ENCODE peak calls at places on chromosomes 13 and 19, in seven cellular contexts. J is mucosa of descending colon, A is foreskin fibroblast, M is IMR-90, E is heart left ventricle, L is fibroblast of lung, P is AG09309. X is an unnamed sample.

GRCh38 chr13:110138009-110138699 is 168.8 kb downstream of the COL4A1 start:
- DNase-seq in J (peak), A (peak), M (peak), E (peak), L (peak), P (no peak), X (peak)

GRCh38 chr13:18212873-18213272 is 968.8 kb downstream of the TUBA3C start:
- DNase-seq in J (no peak), A (peak), M (peak), E (no peak), L (no peak), P (no peak), X (no peak)

GRCh38 chr13:51729853-51730553 is 74.0 kb downstream of the DHRS12 start:
- DNase-seq in J (no peak), A (peak), M (peak), E (no peak), L (peak), P (peak), X (peak)

GRCh38 chr19:54850930-54851329 is 687 bp downstream of the KIR3DL2 start:
- DNase-seq in J (no peak), A (no peak), M (no peak), E (no peak), L (no peak), P (no peak), X (no peak)

GRCh38 chr13:44930280-44930679 is 59.0 kb downstream of the NUFIP1 start:
- DNase-seq in J (no peak), A (no peak), M (no peak), E (no peak), L (no peak), P (no peak), X (no peak)

GRCh38 chr13:106986033-106986484 is 418.1 kb upstream of the ARGLU1 start:
- DNase-seq in J (no peak), A (no peak), M (peak), E (no peak), L (peak), P (no peak), X (no peak)

GRCh38 chr13:101751488-101751887 is 299.0 kb downstream of the ITGBL1 start:
- DNase-seq in J (no peak), A (peak), M (peak), E (no peak), L (peak), P (peak), X (no peak)

GRCh38 chr19:38093587-38093986 is 130.4 kb downstream of the DPF1 start:
- DNase-seq in J (no peak), A (no peak), M (no peak), E (peak), L (no peak), P (no peak), X (no peak)

GRCh38 chr13:62040078-62040477 is 624.4 kb upstream of the PCDH20 start:
- DNase-seq in J (no peak), A (no peak), M (no peak), E (no peak), L (no peak), P (no peak), X (no peak)

GRCh38 chr19:55206664-55207500 is 2.4 kb downstream of the PTPRH start:
- DNase-seq in J (peak), A (peak), M (peak), E (peak), L (peak), P (peak), X (peak)

GRCh38 chr13:46332772-46333171 is 54.3 kb downstream of the RUBCNL start:
- DNase-seq in J (no peak), A (no peak), M (no peak), E (no peak), L (no peak), P (no peak), X (no peak)

GRCh38 chr13:34943675-34944634 is 1.9 kb downstream of the NBEA start:
- DNase-seq in J (no peak), A (no peak), M (no peak), E (no peak), L (no peak), P (no peak), X (no peak)

GRCh38 chr13:77291779-77292178 is 35.1 kb downstream of the MYCBP2 start:
- DNase-seq in J (no peak), A (no peak), M (no peak), E (no peak), L (no peak), P (no peak), X (no peak)

GRCh38 chr13:24008679-24009078 is 111.4 kb upstream of the C1QTNF9B start:
- DNase-seq in J (no peak), A (no peak), M (peak), E (no peak), L (peak), P (no peak), X (no peak)

GRCh38 chr13:85512421-85512820 is 286.8 kb downstream of the SLITRK6 start:
- DNase-seq in J (no peak), A (no peak), M (no peak), E (no peak), L (no peak), P (no peak), X (no peak)

GRCh38 chr13:30576528-30576927 is 41.2 kb upstream of the USPL1 start:
- DNase-seq in J (no peak), A (no peak), M (peak), E (peak), L (peak), P (no peak), X (no peak)

GRCh38 chr13:92175330-92175729 is 776.9 kb downstream of the GPC5 start:
- DNase-seq in J (no peak), A (peak), M (peak), E (peak), L (peak), P (no peak), X (no peak)

GRCh38 chr13:45331123-45331619 is 9.8 kb downstream of the TPT1 start:
- DNase-seq in J (no peak), A (no peak), M (no peak), E (no peak), L (no peak), P (no peak), X (no peak)

GRCh38 chr13:45178349-45179142 is 22.3 kb downstream of the KCTD4 start:
- DNase-seq in J (no peak), A (peak), M (peak), E (no peak), L (peak), P (no peak), X (no peak)

GRCh38 chr13:51341232-51341631 is 1.7 kb downstream of the SERPINE3 start:
- DNase-seq in J (no peak), A (no peak), M (no peak), E (no peak), L (no peak), P (no peak), X (no peak)

GRCh38 chr13:52711277-52711676 is 28.3 kb downstream of the CNMD start:
- DNase-seq in J (no peak), A (no peak), M (no peak), E (no peak), L (no peak), P (no peak), X (no peak)

GRCh38 chr13:41054212-41054877 is 7.0 kb upstream of the WBP4 start:
- DNase-seq in J (no peak), A (peak), M (peak), E (no peak), L (peak), P (peak), X (no peak)

GRCh38 chr19:51802775-51803174 is 7.8 kb downstream of the FPR3 start:
- DNase-seq in J (no peak), A (no peak), M (no peak), E (no peak), L (no peak), P (no peak), X (no peak)

GRCh38 chr19:10115392-10116084 is 4.0 kb downstream of the P2RY11 start:
- DNase-seq in J (peak), A (no peak), M (no peak), E (no peak), L (no peak), P (no peak), X (no peak)

GRCh38 chr19:13172335-13173128 is 22.3 kb downstream of the IER2 start:
- DNase-seq in J (peak), A (peak), M (peak), E (peak), L (peak), P (no peak), X (peak)

GRCh38 chr19:49954092-49954825 is 6.7 kb downstream of the SIGLEC11 start:
- DNase-seq in J (peak), A (peak), M (peak), E (no peak), L (no peak), P (no peak), X (no peak)

GRCh38 chr13:45718063-45718462 is 15.9 kb downstream of the CBY2 start:
- DNase-seq in J (no peak), A (peak), M (peak), E (no peak), L (peak), P (no peak), X (no peak)

GRCh38 chr13:28865312-28865711 is 45.2 kb downstream of the MTUS2 start:
- DNase-seq in J (no peak), A (no peak), M (no peak), E (no peak), L (no peak), P (no peak), X (no peak)

GRCh38 chr13:28867564-28867963 is 47.4 kb downstream of the MTUS2 start:
- DNase-seq in J (no peak), A (no peak), M (no peak), E (peak), L (no peak), P (no peak), X (no peak)

GRCh38 chr13:28865951-28866350 is 45.8 kb downstream of the MTUS2 start:
- DNase-seq in J (no peak), A (no peak), M (no peak), E (no peak), L (no peak), P (no peak), X (no peak)

GRCh38 chr13:28864544-28864943 is 44.4 kb downstream of the MTUS2 start:
- DNase-seq in J (no peak), A (no peak), M (no peak), E (no peak), L (no peak), P (no peak), X (no peak)

GRCh38 chr13:28866932-28867331 is 46.8 kb downstream of the MTUS2 start:
- DNase-seq in J (no peak), A (no peak), M (no peak), E (no peak), L (no peak), P (no peak), X (no peak)
- H3K4me3 ChIP-seq in J (no peak), A (no peak), M (no peak), E (no peak), L (no peak), P (no peak), X (no peak)

DNA sequence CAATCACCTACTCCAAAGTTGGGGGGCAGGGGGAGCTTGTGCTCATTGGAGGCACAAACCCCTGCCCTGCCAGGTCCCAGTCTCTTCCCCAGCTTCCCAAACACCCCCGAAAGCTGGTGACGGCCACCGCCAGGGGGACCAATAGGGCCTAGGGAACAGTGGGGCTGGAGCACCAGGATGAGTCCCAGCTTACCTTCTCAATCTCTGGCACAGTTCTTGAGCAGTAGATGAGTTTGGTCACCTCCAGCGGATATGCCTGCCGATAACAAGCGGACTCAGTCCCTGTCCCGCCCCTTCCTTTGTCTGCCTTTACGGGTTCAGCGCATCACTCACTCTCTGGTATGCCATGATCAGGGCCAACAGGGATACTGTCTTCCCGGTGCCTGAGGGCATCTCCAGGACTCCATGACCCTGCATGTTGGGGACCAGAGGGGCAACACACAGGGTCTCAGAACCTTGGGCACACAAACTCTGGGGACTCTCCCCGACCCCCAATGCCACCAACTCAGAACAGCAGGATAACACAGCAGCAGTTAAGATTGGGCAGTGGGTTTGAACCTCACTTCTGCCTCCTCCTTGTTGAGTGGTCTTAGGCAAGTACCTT is 1.5 kb downstream of the ERCC2 start:
- DNase-seq in J (peak), A (no peak), M (no peak), E (no peak), L (no peak), P (no peak), X (no peak)
- H3K4me3 ChIP-seq in J (no peak), A (no peak), M (no peak), E (no peak), L (peak), P (no peak), X (no peak)

DNA sequence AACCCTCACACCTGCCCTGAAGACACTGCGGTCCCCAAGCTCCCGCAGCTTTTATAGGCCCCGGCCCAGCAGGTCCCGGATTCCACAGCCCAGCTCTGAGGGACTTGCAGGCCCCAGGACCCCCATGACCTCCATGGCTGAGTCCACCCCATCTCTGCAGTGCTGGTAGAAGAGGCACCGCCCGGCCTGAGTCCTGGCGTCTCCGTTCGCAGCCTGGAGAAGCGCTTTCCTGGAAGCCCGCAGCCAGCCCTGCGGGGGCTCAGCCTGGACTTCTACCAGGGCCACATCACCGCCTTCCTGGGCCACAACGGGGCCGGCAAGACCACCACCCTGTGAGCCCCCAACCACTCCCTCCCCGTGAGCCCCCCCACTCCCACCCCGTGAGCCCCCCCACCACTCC is 9.2 kb downstream of the ABCA7 start:
- DNase-seq in J (no peak), A (no peak), M (no peak), E (no peak), L (no peak), P (no peak), X (no peak)
- H3K4me3 ChIP-seq in J (no peak), A (no peak), M (no peak), E (no peak), L (no peak), P (no peak), X (no peak)

DNA sequence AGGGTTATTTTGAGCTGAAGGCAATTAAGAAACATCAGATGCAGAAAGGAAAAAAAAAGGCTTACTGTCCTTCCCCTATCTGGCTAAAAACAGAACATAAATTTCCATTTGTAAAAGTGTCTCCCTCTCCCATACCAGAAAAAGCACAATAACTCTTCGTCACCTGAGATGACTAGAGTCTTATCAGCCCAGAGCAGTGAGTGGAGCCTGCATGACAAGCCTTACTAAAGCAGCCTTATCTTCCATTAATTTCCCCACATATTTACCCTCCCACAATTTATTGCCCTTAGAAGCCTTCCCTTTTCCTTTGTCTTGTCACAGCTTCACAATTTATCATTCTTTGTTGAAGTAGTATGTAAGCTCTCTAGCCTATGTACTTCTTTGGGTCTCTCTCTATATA is 22.9 kb downstream of the ATP8A2 start:
- DNase-seq in J (no peak), A (no peak), M (no peak), E (no peak), L (no peak), P (no peak), X (no peak)
- H3K4me3 ChIP-seq in J (no peak), A (no peak), M (no peak), E (no peak), L (no peak), P (no peak), X (no peak)

DNA sequence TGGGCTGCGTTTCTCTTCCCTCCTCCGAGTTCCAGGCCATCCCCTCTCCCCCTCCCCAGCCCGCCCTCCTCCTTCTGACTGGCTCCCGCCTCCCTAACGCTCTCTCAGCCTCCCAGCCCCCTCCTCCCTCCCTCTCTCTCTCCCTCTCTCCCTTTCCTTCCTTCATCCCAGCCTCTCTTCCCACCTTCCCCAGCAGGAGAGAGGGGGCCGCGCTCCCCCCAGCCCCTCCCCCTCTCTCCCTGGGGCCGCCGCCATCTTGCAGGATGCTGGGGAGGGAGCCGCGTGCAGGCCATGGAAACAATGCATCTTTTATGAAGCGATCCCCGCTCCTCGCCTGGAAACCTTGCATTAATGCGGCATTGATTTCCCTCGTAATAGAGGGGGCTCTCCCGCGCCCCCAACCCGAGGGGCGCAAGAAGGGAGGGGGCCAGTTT is 42.6 kb upstream of the ADGRL1 start:
- DNase-seq in J (peak), A (no peak), M (no peak), E (peak), L (peak), P (no peak), X (no peak)
- H3K4me3 ChIP-seq in J (no peak), A (peak), M (peak), E (peak), L (peak), P (peak), X (peak)